ENCODE peak calls at places on chromosomes 2 and 18, in four cellular contexts. O is spleen, S is K562, K is Peyer's patch. Q is an unnamed sample.
A peak's percentile ranks its signal among the peaks of the same experiment; 100 is the strongest.

GRCh38 chr2:138648606-138649005 is 131.6 kb downstream of the NXPH2 start:
- DNase-seq in S (no peak), K (no peak), O (no peak), Q (no peak)

GRCh38 chr2:135002836-135003235 is 44.4 kb downstream of the MAP3K19 start:
- DNase-seq in O (no peak), S (no peak), K (no peak), Q (no peak)

GRCh38 chr18:60987963-60988362 is 345.3 kb upstream of the CDH20 start:
- DNase-seq in S (no peak), K (no peak), O (no peak), Q (no peak)

GRCh38 chr18:69689081-69689759 is 258.5 kb downstream of the CD226 start:
- DNase-seq in K (no peak), O (no peak), S (no peak), Q (no peak)

GRCh38 chr2:42969231-42970150 is 177.1 kb upstream of the HAAO start:
- DNase-seq in S (no peak), K (peak; percentile 33), O (peak; percentile 48), Q (no peak)

GRCh38 chr2:39715095-39715494 is 49.4 kb downstream of the TMEM178A start:
- DNase-seq in O (no peak), S (no peak), K (no peak), Q (no peak)

GRCh38 chr2:95292623-95293260 is 4.4 kb upstream of the KCNIP3 start:
- DNase-seq in K (no peak), O (no peak), S (no peak), Q (no peak)

GRCh38 chr2:98464772-98465310 is 20.2 kb downstream of the INPP4A start:
- DNase-seq in K (peak; percentile 75), O (no peak), S (peak; percentile 35), Q (peak; percentile 53)

GRCh38 chr2:195477248-195477995 is 179.6 kb upstream of the SLC39A10 start:
- DNase-seq in K (no peak), S (no peak), O (no peak), Q (no peak)

GRCh38 chr18:1954583-1955312 is 616.6 kb downstream of the METTL4 start:
- DNase-seq in S (no peak), K (no peak), O (peak; percentile 73), Q (no peak)

GRCh38 chr2:62641410-62641843 is 64.1 kb upstream of the EHBP1 start:
- DNase-seq in O (no peak), S (no peak), K (no peak), Q (no peak)

GRCh38 chr2:133774675-133775005 is 206.4 kb upstream of the NCKAP5 start:
- DNase-seq in K (no peak), O (no peak), S (no peak), Q (no peak)

GRCh38 chr2:218811382-218811781 is 20.2 kb downstream of the PRKAG3 start:
- DNase-seq in K (no peak), O (no peak), S (no peak), Q (no peak)

GRCh38 chr2:224563537-224563936 is 21.6 kb downstream of the CUL3 start:
- DNase-seq in S (no peak), K (no peak), O (no peak), Q (no peak)

GRCh38 chr2:98484652-98485452 is 40.2 kb downstream of the INPP4A start:
- DNase-seq in S (no peak), K (peak; percentile 32), O (peak; percentile 20), Q (no peak)

GRCh38 chr2:12613137-12613912 is 103.4 kb upstream of the TRIB2 start:
- DNase-seq in K (no peak), O (no peak), S (no peak), Q (no peak)

GRCh38 chr18:76530846-76531245 is 35.8 kb upstream of the ZNF516 start:
- DNase-seq in S (no peak), K (no peak), O (no peak), Q (no peak)

GRCh38 chr2:43127208-43127940 is 99.0 kb downstream of the ZFP36L2 start:
- DNase-seq in S (peak; percentile 76), K (peak; percentile 92), O (peak; percentile 97), Q (peak; percentile 82)

GRCh38 chr2:152200562-152201465 is 25.3 kb upstream of the STAM2 start:
- DNase-seq in O (no peak), S (peak; percentile 92), K (peak; percentile 86), Q (peak; percentile 87)
- TF ChIP-seq POLR2A in O (no peak), S (no peak), K (no peak), Q (no peak)

DNA sequence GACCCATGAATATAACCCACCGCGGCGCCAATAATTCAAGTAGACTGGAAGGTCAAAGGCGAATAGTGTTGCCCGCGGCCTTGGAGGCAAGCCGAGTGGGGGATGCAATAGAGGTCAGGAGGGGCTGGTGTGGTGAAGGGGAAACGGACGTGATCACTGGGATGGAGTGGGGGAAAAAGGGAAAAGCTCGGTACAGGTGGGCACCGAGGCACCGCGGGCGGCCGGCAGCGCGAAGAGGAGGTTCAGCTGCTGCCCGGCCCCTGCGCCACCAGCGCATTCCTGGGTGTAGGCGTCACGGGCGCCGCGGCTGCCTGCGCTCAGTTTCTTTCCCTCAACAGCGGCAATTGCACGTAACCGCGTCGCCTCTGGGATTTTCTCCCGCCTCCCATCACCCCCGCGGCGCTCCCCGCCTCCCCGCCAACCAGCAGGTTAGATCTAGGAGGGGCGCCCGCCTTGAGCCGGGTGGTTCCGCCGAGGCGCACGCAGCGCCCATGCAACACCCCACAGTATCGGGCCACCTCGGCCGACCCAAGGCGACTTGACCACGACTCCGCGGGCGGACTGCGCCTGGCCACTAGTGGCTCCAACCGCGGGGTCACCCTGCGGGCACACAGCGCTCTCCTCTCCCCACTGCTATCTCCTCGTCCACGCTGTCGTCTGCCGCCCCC is 1.5 kb downstream of the RND3 start:
- DNase-seq in K (peak; percentile 82), S (no peak), O (peak; percentile 74), Q (peak; percentile 76)
- TF ChIP-seq POLR2A in K (peak; percentile 69), S (no peak), O (no peak), Q (peak; percentile 83)

DNA sequence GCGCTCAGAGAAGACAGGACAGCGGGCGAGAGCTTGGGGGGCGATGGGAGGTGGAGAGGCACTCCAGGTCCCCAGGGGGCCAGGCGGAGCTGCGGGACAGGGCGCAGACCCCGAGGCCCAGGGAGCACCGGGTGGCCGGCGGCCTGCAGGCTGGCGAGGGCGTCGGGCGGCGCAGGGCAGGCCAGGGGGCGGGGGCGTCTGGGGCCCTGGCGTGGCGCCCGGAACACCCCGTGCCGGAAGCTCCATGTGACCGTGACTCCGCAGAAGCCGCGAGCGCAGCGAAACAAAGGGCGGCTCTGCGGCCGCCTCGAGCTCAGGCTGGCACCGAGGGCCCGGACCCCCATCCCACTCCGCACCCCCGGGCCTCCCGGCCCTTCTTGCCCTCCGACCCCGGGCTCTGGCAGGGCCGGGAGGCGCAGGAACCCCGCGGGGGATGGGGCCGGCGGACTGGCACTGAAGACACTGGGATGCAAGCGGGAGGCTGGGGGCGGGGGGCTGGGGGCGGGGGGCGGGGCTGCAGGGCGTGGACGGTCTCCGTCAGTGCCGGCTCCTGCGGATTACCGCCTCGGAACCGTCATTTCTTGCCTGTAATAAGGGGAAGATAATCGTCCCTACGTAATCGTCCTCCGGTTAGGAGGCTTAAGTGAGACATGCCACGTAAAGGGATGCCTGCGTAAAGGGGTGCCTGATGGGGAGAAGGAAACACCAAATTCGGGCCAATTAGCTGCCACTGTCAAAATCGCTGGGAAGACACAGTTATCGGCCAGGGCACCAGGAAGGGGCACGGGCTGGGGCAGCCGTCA is 19.2 kb downstream of the SH2D6 start:
- DNase-seq in K (peak; percentile 95), S (peak; percentile 85), O (peak; percentile 97), Q (peak; percentile 92)
- TF ChIP-seq POLR2A in K (peak; percentile 79), S (peak; percentile 42), O (peak; percentile 43), Q (peak; percentile 96)

DNA sequence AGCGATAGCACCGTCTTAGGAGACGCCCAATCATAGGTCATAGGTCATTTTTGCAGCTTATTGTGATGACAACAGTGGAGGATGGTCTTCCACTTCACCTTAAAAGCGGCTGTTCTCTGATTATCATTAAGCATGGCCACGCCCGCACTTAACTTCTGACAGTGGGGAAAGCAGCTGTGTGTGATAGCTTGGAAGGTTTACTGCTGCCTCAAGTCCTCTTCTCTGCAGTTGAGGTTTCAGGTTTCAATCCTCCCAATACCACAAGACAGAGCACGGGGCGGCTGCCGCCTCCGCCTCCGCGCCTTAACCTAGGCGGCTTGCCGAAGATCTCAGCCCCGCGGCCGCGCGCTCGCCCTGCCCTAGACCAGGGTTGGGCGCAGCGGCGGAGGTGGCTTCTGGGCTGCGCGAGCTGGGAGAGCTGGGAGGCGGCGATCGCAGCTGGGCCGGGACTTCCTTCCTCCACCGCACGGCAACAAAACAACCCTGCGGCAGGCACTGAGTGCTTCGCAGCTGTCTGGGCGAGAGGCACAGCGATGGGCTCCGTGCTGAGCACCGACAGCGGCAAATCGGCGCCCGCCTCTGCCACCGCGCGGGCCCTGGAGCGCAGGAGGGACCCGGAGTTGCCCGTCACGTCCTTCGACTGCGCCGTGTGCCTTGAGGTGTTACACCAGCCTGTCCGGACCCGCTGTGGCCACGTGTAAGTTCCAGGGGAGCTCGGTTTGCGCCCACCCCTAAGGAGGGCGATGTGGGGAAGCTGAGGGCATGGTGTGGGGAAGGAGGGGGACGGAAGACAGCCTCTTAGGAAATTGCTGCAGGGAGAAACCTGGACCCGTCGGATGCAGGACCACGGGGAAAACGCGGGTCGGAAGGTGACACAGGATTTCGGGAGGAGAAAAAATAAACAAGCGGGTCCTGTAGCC is at the start of gene RNF125:
- DNase-seq in S (peak; percentile 92), K (peak; percentile 92), O (peak; percentile 97), Q (peak; percentile 85)
- TF ChIP-seq POLR2A in S (no peak), K (peak; percentile 67), O (peak; percentile 14), Q (peak; percentile 22)

GRCh38 chr18:23471486-23471885 is 18.4 kb downstream of the RIOK3 start:
- DNase-seq in O (no peak), K (no peak), S (no peak), Q (no peak)

GRCh38 chr18:23468753-23469459 is 15.8 kb downstream of the RIOK3 start:
- DNase-seq in S (no peak), O (no peak), K (no peak), Q (no peak)

DNA sequence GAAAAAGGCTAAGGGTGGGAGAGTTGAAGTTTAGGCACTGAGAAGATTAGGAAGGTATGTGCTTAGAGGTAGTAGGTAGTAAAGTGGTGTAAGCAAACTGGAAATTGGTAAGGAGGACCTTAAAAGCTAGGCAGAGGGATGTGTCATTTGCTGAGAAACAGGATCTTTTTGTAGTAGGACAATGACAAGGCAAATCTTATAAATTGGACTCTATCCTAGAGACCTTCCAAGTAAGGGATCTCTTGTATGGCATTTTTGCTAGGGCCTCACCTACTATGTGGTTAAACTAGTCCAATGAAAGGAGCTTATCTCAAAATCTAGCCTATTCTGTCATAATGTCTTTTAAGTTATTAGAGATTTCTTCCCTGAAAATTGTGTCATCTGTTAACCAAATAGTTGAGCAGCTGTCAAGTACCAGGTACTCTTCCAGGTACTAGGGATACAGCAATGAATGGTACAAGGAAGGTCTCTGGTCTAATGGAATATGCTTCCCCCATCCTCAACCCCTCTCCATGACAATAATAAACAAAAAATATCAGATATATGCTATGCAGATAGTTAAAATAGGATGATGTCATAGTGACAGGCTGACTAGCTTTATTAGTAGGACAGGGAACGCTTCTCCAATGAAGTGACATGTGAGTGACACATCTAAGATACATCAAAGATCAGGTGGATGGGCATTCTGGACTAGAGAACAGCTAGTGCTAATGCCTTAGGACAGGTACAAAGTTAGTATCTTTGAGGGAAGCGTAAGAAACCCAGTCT is 17.7 kb downstream of the RIOK3 start:
- DNase-seq in O (no peak), K (no peak), S (no peak), Q (no peak)
- TF ChIP-seq POLR2A in O (no peak), K (no peak), S (no peak), Q (no peak)